ENCODE peak calls at places on chromosomes 5 and 9, in four cellular contexts. N is right atrium auricular region, C is IMR-90, K is pancreas. T is an unnamed sample.

GRCh38 chr5:34591723-34592122 is 64.4 kb upstream of the RAI14 start:
- DNase-seq in C (no peak), N (no peak), K (no peak), T (no peak)

GRCh38 chr5:17306726-17307091 is 89.3 kb downstream of the BASP1 start:
- DNase-seq in K (no peak), C (no peak), N (no peak), T (no peak)

GRCh38 chr5:55234171-55234700 is 828 bp upstream of the CCNO start:
- DNase-seq in C (peak), K (no peak), N (no peak), T (peak)

GRCh38 chr5:75262278-75262677 is 25.6 kb upstream of the ANKRD31 start:
- DNase-seq in N (no peak), K (no peak), C (no peak), T (no peak)

GRCh38 chr9:3746296-3747275 is 220.8 kb upstream of the RFX3 start:
- DNase-seq in N (no peak), C (peak), K (no peak), T (peak)

GRCh38 chr9:88198346-88198807 is 60.1 kb upstream of the SPATA31C2 start:
- DNase-seq in C (peak), K (no peak), N (no peak), T (peak)

GRCh38 chr9:13915131-13915530 is 398.8 kb downstream of the NFIB start:
- DNase-seq in K (no peak), N (no peak), C (no peak), T (no peak)

GRCh38 chr9:81574399-81574798 is 114.9 kb downstream of the TLE1 start:
- DNase-seq in K (no peak), C (peak), N (no peak), T (peak)

GRCh38 chr5:158840193-158840592 is 259.5 kb downstream of the EBF1 start:
- DNase-seq in K (no peak), C (no peak), N (no peak), T (peak)

DNA sequence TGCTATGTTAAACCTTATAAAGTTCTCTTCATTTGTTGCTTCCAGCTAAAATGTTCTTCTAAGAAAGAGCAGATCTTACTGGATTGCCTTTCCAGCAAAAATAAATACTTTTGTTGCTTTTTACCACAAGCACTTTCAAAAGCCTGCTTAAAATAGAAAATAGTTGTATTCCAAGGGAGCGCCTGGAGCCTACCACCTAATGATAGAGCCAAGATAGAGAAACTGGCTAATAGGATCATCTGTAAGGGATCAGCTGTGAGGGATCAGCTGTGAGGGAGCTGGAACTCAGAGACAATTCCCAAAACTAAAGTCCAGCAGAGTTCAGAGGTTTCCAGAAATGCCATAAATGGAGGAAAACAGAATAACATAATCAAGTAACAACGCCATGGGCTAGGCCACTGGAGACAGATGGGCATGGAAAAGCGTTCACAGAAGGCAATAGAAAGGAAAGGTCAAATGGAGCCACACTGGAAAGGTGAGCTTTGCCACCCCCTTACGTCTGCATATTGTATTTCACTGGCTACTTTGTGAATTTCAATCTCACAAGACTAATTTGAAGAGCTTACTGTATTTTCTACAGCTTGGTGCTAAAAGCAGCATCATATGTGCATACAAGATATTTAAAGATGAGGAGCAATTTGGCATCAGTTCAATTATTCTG is 140.6 kb upstream of the TLE4 start:
- DNase-seq in K (no peak), C (no peak), N (no peak), T (no peak)
- TF ChIP-seq CTCF in K (no peak), C (no peak), N (no peak), T (no peak)

GRCh38 chr5:152723482-152723881 is 318.4 kb upstream of the NMUR2 start:
- DNase-seq in C (no peak), N (no peak), K (no peak), T (no peak)
- TF ChIP-seq CTCF in C (no peak), N (no peak), K (no peak), T (no peak)

GRCh38 chr5:153827407-153827806 is 211.3 kb downstream of the FAM114A2 start:
- DNase-seq in K (no peak), N (no peak), C (no peak), T (peak)
- TF ChIP-seq CTCF in K (no peak), N (no peak), C (peak), T (peak)

GRCh38 chr9:121612511-121612998 is 38.9 kb upstream of the DAB2IP start:
- DNase-seq in K (no peak), N (no peak), C (no peak), T (no peak)
- TF ChIP-seq CTCF in K (no peak), N (no peak), C (no peak), T (no peak)

GRCh38 chr9:21252727-21253547 is 13.1 kb upstream of the IFNA14 start:
- DNase-seq in N (no peak), K (no peak), C (peak), T (peak)
- TF ChIP-seq CTCF in N (peak), K (peak), C (peak), T (peak)

DNA sequence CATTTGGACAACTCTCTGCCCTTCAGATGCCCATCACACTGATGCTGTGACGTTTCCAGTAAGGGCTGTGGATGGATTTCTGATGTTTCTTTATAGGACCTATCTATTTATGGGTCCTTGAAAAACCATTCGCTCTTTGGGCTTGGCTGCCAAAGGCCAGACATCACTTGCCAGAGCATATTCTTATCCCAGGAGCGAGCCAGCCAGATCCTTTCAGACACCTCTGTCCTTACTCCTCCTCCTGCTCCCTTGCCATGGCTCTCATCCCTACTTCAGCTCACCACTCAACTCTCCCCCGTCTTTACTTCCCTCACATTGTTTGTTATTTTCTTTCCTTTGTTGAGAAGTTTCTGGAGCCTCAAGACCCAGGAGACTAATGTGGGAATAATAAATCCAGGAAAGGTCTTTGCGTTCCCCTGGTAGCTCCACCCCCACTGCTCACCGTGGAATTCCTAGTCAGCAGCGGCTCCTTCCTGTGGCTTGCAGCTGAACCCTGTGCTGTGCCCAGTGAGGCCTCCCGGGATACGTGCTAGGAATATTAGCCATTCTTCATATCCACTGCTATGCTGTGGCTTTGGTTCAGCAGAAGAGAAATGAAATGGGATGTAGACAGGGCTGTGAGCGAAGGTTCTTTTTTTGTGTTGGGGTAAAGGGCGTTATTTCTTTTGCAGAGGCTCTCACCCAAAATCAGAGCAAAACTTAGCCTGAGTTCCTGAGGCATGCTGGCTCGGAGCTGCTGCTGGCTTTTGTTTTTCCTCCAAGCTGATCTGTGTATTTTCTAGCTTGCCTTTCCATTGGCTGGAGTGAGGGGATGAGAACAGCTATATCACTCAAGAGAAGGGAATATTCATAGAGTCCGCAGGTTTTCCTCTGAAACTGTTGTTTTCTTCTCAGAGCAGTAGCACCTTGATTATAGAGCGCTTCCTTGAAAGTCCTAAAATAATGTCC is 171.1 kb downstream of the SAXO1 start:
- DNase-seq in C (peak), K (no peak), N (peak), T (peak)
- TF ChIP-seq CTCF in C (peak), K (no peak), N (peak), T (no peak)

GRCh38 chr9:96245399-96245798 is 56.6 kb downstream of the HSD17B3 start:
- DNase-seq in C (no peak), N (no peak), K (no peak), T (no peak)
- TF ChIP-seq CTCF in C (no peak), N (peak), K (no peak), T (peak)

GRCh38 chr9:6199596-6199995 is 16.0 kb upstream of the IL33 start:
- DNase-seq in C (no peak), K (no peak), N (no peak), T (no peak)

GRCh38 chr9:6198251-6198650 is 17.4 kb upstream of the IL33 start:
- DNase-seq in C (no peak), K (no peak), N (no peak), T (no peak)

GRCh38 chr9:6197330-6197729 is 18.3 kb upstream of the IL33 start:
- DNase-seq in N (no peak), K (no peak), C (peak), T (peak)

GRCh38 chr9:6195714-6196360 is 19.8 kb upstream of the IL33 start:
- DNase-seq in K (no peak), N (no peak), C (no peak), T (no peak)

DNA sequence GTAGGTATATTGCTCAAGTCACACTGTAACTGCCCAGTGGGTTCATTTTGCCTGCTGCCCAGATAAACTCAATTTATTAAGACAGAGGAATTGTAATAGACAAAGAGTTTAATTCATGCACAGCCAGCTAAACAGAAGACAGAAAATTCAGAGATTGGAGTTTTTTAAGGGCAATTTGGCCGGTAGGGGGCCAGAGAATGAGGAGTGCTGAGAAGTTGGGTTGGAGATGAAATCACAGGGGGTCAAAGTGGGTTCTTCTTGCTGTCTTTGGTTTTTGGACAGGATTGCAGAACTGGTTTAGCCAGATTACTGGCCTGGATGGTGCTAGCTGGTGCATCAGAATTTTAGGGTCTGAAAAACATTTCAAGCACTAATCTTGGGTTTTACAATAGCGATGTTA is 20.7 kb upstream of the IL33 start:
- DNase-seq in K (no peak), N (no peak), C (no peak), T (no peak)
- TF ChIP-seq CTCF in K (no peak), N (no peak), C (peak), T (peak)